ENCODE peak calls at places on chromosome X, in ten cellular contexts. U is prostate gland, W is erythroblast, G is GM12891, P is H54, M is uterus, Q is suprapubic skin, C is testis, O is A549, A is adrenal gland. D is an unnamed sample.

GRCh38 chrX:48613502-48614160 is 16.3 kb downstream of the WDR13 start:
- DNase-seq in M (no peak), A (no peak), G (no peak), U (no peak), Q (no peak), P (no peak), W (no peak), O (no peak), C (no peak), D (no peak)

GRCh38 chrX:34341258-34341657 is 209.1 kb upstream of the FAM47A start:
- DNase-seq in M (no peak), O (no peak), Q (no peak), A (no peak), G (no peak), P (no peak), C (no peak), U (no peak), W (no peak), D (no peak)

GRCh38 chrX:22818061-22818460 is 181.7 kb upstream of the DDX53 start:
- DNase-seq in U (no peak), A (no peak), C (no peak), P (no peak), W (no peak), Q (no peak), M (no peak), G (no peak), O (no peak), D (no peak)

GRCh38 chrX:25925956-25926355 is 212.2 kb upstream of the MAGEB18 start:
- DNase-seq in C (no peak), W (no peak), Q (no peak), P (no peak), A (no peak), G (no peak), O (no peak), M (no peak), U (no peak), D (no peak)

GRCh38 chrX:101208152-101208905 is 11.3 kb upstream of the DRP2 start:
- DNase-seq in P (no peak), W (no peak), M (no peak), A (no peak), O (no peak), U (no peak), G (no peak), Q (no peak), C (no peak), D (no peak)

GRCh38 chrX:49884290-49884862 is 5.1 kb downstream of the USP27X start:
- DNase-seq in O (peak), U (peak), C (peak), W (peak), M (peak), P (peak), Q (no peak), G (peak), A (peak), D (no peak)

GRCh38 chrX:1222511-1223252 is 10.2 kb upstream of the CRLF2 start:
- DNase-seq in U (no peak), A (no peak), O (peak), Q (peak), C (no peak), P (peak), G (no peak), W (no peak), M (no peak), D (no peak)

GRCh38 chrX:149010026-149010898 is 494.8 kb downstream of the IDS start:
- DNase-seq in Q (no peak), U (no peak), G (no peak), A (no peak), P (no peak), C (no peak), O (no peak), W (no peak), M (no peak), D (no peak)

GRCh38 chrX:6226646-6227444 is 1.8 kb downstream of the NLGN4X start:
- DNase-seq in O (no peak), W (no peak), A (no peak), Q (no peak), G (no peak), P (no peak), M (no peak), U (no peak), C (peak), D (no peak)

GRCh38 chrX:133670394-133670793 is 255.1 kb upstream of the GPC4 start:
- DNase-seq in G (no peak), M (no peak), A (no peak), W (peak), C (peak), P (no peak), Q (no peak), U (peak), O (peak), D (no peak)

GRCh38 chrX:130738638-130739195 is 164.3 kb downstream of the ENOX2 start:
- DNase-seq in M (no peak), A (no peak), Q (no peak), P (no peak), W (no peak), U (no peak), O (no peak), C (no peak), G (no peak), D (no peak)

GRCh38 chrX:100083146-100083715 is 326.8 kb downstream of the PCDH19 start:
- DNase-seq in G (no peak), W (no peak), Q (no peak), A (no peak), O (no peak), U (no peak), M (no peak), P (no peak), C (no peak), D (no peak)

GRCh38 chrX:39630344-39630743 is 467.4 kb downstream of the BCOR start:
- DNase-seq in Q (no peak), G (no peak), P (no peak), C (no peak), M (no peak), A (no peak), U (no peak), W (no peak), O (no peak), D (no peak)

GRCh38 chrX:154396948-154397887 is 959 bp upstream of the RPL10 start:
- DNase-seq in W (peak), M (peak), A (peak), G (peak), P (no peak), Q (peak), O (peak), U (no peak), C (peak), D (no peak)

GRCh38 chrX:126733874-126734273 is 85.7 kb upstream of the PRR32 start:
- DNase-seq in M (no peak), U (no peak), P (no peak), C (no peak), O (no peak), Q (no peak), W (no peak), G (no peak), A (no peak), D (no peak)

GRCh38 chrX:21132686-21133393 is 241.4 kb upstream of the CNKSR2 start:
- DNase-seq in Q (no peak), G (no peak), O (no peak), M (no peak), W (no peak), C (no peak), P (no peak), A (no peak), U (no peak), D (no peak)

GRCh38 chrX:38332505-38332904 is 5.2 kb upstream of the RPGR start:
- DNase-seq in U (no peak), W (no peak), P (no peak), O (no peak), A (no peak), C (no peak), M (no peak), G (no peak), Q (no peak), D (no peak)

GRCh38 chrX:76029385-76029784 is 143.5 kb upstream of the PBDC1 start:
- DNase-seq in Q (no peak), P (no peak), W (no peak), M (no peak), O (no peak), G (no peak), U (no peak), C (no peak), A (no peak), D (no peak)

GRCh38 chrX:74458738-74459137 is 37.4 kb downstream of the SLC16A2 start:
- DNase-seq in W (no peak), C (no peak), O (no peak), A (no peak), M (no peak), G (no peak), U (no peak), P (peak), Q (no peak), D (no peak)

GRCh38 chrX:118189628-118190027 is 73.0 kb upstream of the KLHL13 start:
- DNase-seq in U (no peak), M (no peak), O (no peak), A (no peak), C (no peak), G (no peak), P (no peak), W (no peak), Q (no peak), D (no peak)

GRCh38 chrX:71536285-71536684 is 3.4 kb downstream of the OGT start:
- DNase-seq in W (peak), U (no peak), G (no peak), C (peak), P (no peak), A (no peak), M (no peak), O (no peak), Q (no peak), D (no peak)

GRCh38 chrX:68443155-68443868 is 10.0 kb upstream of the OPHN1 start:
- DNase-seq in P (no peak), G (no peak), W (peak), O (no peak), M (no peak), A (no peak), U (no peak), C (no peak), Q (no peak), D (no peak)

GRCh38 chrX:13180807-13181206 is 136.4 kb upstream of the FAM9C start:
- DNase-seq in O (no peak), W (no peak), G (no peak), A (no peak), Q (no peak), C (no peak), U (no peak), P (peak), M (no peak), D (no peak)

GRCh38 chrX:41452565-41452964 is 5.4 kb downstream of the NYX start:
- DNase-seq in A (no peak), U (no peak), P (no peak), Q (no peak), M (no peak), C (no peak), G (no peak), O (no peak), W (no peak), D (no peak)

GRCh38 chrX:88838392-88838791 is 91.4 kb downstream of the CPXCR1 start:
- DNase-seq in P (no peak), G (no peak), U (no peak), O (no peak), A (no peak), Q (no peak), M (no peak), C (no peak), W (no peak), D (no peak)

GRCh38 chrX:11261260-11261659 is 32.0 kb upstream of the AMELX start:
- DNase-seq in P (no peak), A (no peak), Q (no peak), O (no peak), G (no peak), M (no peak), C (no peak), U (no peak), W (no peak), D (no peak)

GRCh38 chrX:40172169-40172979 is 74.6 kb upstream of the BCOR start:
- DNase-seq in C (peak), A (peak), G (no peak), U (peak), O (no peak), P (no peak), M (peak), Q (peak), W (peak), D (no peak)

GRCh38 chrX:274904-275475 is 6.2 kb upstream of the PLCXD1 start:
- DNase-seq in A (peak), M (no peak), U (no peak), Q (no peak), O (no peak), G (no peak), W (no peak), C (no peak), P (no peak), D (no peak)

GRCh38 chrX:38126179-38126578 is 94.5 kb downstream of the SRPX start:
- DNase-seq in C (no peak), Q (no peak), G (no peak), U (no peak), W (no peak), P (no peak), A (no peak), O (no peak), M (no peak), D (no peak)

GRCh38 chrX:10187421-10187820 is 30.6 kb downstream of the CLCN4 start:
- DNase-seq in P (no peak), O (no peak), W (no peak), G (no peak), C (no peak), A (no peak), M (no peak), U (no peak), Q (no peak), D (no peak)

GRCh38 chrX:42149281-42149680 is 225.9 kb upstream of the CASK start:
- DNase-seq in Q (no peak), C (no peak), G (no peak), U (no peak), A (no peak), W (no peak), O (no peak), M (no peak), P (no peak), D (no peak)

DNA sequence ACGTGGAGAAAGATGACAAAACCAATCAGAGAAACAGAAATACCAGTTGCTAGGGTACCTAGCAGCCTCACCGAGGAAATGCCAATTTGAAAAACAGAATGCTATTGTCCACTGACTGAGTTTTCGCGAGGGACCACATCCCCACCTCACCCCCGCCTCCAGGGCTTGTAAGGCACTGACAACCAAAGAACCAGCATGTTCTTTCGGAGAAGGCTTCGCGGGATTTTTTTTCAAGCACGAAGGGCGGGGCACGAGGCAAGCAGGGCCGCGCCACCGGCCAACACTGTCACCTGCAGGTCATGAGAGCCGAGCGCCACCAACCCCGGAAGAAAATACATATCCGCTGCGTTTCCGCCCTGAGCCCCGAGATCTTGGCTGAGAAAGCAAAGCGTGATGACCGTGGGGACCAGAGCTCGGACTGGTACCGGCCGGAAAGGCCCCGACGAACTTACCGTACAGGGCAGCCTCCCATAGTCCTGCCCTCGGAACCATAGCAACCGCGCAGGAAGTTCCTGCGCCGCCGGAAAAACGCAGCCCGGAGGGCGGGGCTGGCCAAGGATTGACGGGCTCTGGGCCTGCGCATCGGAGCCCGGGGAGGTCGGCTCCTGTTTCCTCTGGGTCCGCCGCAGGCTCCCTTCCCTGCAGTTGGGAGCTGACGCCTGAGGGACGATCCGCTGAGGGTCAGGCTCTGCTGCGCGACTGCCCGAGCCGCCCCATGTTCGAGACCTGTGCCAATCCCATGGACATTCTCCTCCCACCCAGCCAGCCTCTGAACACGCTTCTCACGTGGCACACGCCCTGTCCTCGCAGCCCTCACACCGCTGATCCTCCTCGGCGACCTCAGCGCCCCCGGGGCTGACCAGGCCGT is 59.2 kb upstream of the PAGE5 start:
- DNase-seq in M (peak), A (peak), O (peak), C (peak), P (peak), G (peak), U (peak), W (peak), Q (peak), D (peak)
- TF ChIP-seq POLR2A in M (peak), A (peak), O (peak), C (peak), P (peak), G (peak), U (peak), W (peak), Q (peak), D (peak)

DNA sequence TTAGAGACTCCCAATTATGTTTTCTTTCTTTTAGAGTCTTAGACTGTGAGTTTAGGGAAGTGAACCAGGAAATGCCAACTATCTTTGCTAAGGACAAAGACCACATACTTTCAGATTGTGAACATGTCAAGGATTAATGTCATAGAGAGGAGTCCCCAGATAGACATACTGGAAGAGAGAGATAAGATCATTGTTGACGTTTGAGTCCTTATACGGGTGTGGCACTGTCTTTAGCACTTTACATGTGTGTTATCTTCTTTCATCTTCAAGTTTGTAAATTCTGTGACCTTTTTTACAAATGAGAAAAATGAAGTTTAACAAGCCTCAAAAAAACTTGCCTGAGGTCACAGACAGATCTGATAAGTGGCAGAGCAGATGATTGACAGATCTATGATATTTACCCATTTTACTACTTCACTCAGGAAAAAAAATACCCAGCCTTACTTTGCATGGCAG is 23.4 kb downstream of the CXorf58 start:
- DNase-seq in P (no peak), C (no peak), A (no peak), O (no peak), U (no peak), M (no peak), G (no peak), W (peak), Q (no peak), D (no peak)
- TF ChIP-seq POLR2A in P (no peak), C (no peak), A (no peak), O (no peak), U (no peak), M (no peak), G (no peak), W (no peak), Q (no peak), D (no peak)

GRCh38 chrX:153245288-153245731 is 66.2 kb downstream of the MAGEA1 start:
- DNase-seq in M (no peak), W (no peak), U (no peak), G (no peak), A (no peak), P (peak), Q (no peak), O (no peak), C (no peak), D (no peak)
- TF ChIP-seq POLR2A in M (no peak), W (no peak), U (no peak), G (no peak), A (no peak), P (no peak), Q (no peak), O (no peak), C (no peak), D (no peak)

GRCh38 chrX:54044126-54044876 is at the start of gene PHF8:
- DNase-seq in P (peak), G (peak), U (peak), C (peak), M (peak), A (peak), Q (peak), O (peak), W (peak), D (peak)
- TF ChIP-seq POLR2A in P (no peak), G (no peak), U (peak), C (no peak), M (peak), A (no peak), Q (no peak), O (peak), W (peak), D (no peak)

DNA sequence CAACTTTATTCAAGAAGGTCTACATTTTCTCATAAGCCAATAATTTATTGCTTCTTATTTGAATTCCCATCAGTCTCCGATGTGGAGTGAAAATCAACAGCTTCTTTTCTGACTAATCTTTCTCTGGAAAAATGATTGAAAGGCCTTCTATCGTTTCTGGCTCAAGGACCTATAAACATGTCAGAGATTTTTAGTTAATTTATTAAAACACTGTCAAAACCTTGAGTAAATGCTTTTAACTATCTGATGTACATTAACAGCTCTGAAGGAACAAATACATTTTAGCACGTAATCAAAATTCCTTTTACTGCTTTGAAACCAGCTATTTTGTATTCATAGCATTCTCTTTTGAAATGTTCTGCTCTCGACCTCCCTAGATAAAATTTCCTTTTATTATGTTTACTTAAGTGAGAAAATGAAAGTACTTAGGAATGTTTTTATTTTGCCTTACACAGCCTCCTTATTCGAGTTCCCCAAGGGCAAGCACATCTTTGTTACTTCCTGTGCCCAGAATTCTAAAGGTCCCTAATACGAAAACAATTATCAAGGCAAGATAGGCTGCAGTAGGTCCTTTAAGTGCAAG is 3.2 kb upstream of the ZFX start:
- DNase-seq in W (peak), G (no peak), P (no peak), A (no peak), O (no peak), U (no peak), C (no peak), Q (no peak), M (no peak), D (no peak)
- TF ChIP-seq POLR2A in W (no peak), G (no peak), P (no peak), A (no peak), O (no peak), U (no peak), C (no peak), Q (no peak), M (no peak), D (no peak)

DNA sequence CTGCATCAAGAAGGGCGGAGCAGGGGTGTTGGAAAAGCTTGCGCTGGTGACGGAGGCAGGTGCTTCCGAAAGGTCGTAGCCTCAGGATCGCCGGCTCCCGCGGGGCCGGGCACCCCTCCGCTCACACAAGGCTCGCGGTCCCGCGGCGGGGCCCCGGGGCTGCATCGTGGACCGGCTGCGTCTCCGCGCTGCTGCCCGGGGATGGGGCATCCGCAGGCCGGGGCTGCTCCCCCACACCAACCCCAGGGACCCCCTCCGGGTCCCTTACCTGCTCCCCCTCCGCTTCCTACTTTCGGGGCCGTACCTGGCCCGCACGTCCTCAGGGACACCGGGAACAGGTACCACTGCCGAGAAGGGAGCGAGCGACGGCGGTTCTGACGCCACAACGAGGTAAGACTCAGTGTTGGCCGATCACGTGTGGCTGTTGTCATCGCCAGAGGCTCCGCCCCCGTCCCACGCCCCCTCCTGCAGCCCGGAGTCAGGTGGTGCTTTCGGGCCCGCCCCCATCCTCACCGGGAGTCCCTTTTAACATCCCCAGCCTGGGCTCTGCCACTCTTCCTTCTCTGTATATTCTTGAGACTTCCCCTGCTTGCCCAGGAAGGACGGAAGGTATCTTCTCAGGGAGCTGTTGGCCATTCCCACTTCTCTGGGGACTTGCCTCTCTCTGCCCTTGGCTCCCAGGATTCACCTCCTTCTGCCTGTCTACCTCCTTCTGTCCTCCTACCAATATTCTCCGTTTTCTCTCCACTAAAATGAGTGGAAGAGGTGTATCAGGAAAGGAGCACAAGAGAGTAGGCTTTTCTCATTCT is at the start of gene BEX2:
- DNase-seq in U (peak), Q (peak), M (peak), C (peak), G (peak), O (peak), P (peak), A (peak), W (peak), D (no peak)
- TF ChIP-seq POLR2A in U (peak), Q (no peak), M (peak), C (peak), G (no peak), O (no peak), P (no peak), A (peak), W (peak), D (peak)